ENCODE peak calls at places on chromosomes 5 and 9, in five cellular contexts. S is CD8-positive, alpha-beta memory T cell; B is cardiac muscle cell; H is HCT116; J is tibial nerve. U is an unnamed sample.

GRCh38 chr5:171521219-171521633 is 101.8 kb downstream of the FGF18 start:
- DNase-seq in S (no peak), B (peak; percentile 89), H (peak; percentile 28), J (no peak), U (peak; percentile 68)

GRCh38 chr5:147093138-147093537 is 141.7 kb upstream of the STK32A start:
- DNase-seq in S (no peak), B (peak; percentile 67), H (no peak), J (no peak), U (no peak)

GRCh38 chr9:87236546-87236945 is 261.1 kb upstream of the DAPK1 start:
- DNase-seq in S (no peak), B (no peak), H (no peak), J (no peak), U (no peak)

GRCh38 chr9:111572945-111573604 is 26.4 kb downstream of the PTGR1 start:
- DNase-seq in S (no peak), B (peak; percentile 97), H (no peak), J (no peak), U (peak; percentile 26)

GRCh38 chr9:128503870-128504269 is 649 bp upstream of the GLE1 start:
- DNase-seq in S (no peak), B (peak; percentile 36), H (no peak), J (no peak), U (peak; percentile 24)

GRCh38 chr5:132227485-132228240 is at the start of gene P4HA2:
- DNase-seq in S (no peak), B (peak; percentile 77), H (peak; percentile 56), J (peak; percentile 64), U (peak; percentile 78)

GRCh38 chr5:129271309-129271708 is 176.8 kb downstream of the ISOC1 start:
- DNase-seq in S (no peak), B (peak; percentile 81), H (peak; percentile 19), J (no peak), U (no peak)

GRCh38 chr5:137666109-137666850 is 69.6 kb downstream of the KLHL3 start:
- DNase-seq in S (peak; percentile 53), B (peak; percentile 63), H (no peak), J (no peak), U (no peak)

GRCh38 chr5:174222891-174223290 is 177.4 kb downstream of the NSG2 start:
- DNase-seq in S (no peak), B (no peak), H (no peak), J (no peak), U (no peak)

GRCh38 chr9:129968690-129969485 is 74.1 kb downstream of the FNBP1 start:
- DNase-seq in S (no peak), B (peak; percentile 85), H (no peak), J (no peak), U (peak; percentile 63)

GRCh38 chr5:38585812-38586211 is 29.4 kb upstream of the LIFR start:
- DNase-seq in S (no peak), B (no peak), H (no peak), J (no peak), U (no peak)

DNA sequence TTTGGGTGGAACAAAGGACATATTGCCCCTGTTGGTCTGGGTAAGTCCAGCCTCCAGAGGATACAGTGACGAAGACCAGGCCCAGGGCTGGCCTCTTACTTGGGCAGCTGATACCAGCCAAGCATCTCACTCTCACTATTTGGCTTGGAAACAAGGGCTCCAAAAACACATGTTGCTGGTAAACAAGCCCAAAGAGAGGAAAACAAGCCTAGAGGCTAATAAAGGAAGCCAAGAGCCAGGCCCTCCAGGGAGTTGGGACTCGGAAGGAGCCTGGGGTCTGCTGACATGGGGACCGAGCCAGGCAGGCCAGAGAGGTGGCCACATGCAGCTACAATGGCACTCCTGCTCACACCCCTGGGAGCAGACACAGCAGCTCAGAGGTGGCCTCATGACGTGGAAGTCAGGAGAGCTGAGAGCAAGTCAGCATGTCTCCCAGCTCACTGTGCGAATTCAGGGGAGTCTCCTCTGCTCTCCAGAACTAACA is 5.7 kb downstream of the SPARC start:
- DNase-seq in S (no peak), B (no peak), H (no peak), J (no peak), U (no peak)
- H3K4me1 ChIP-seq in S (no peaks in the 10 kb centered on the region), B (peaks cover 47% of the 10 kb centered on the region), H (peaks cover 6% of the 10 kb centered on the region), J (peaks cover 72% of the 10 kb centered on the region), U (peaks cover 31% of the 10 kb centered on the region)

DNA sequence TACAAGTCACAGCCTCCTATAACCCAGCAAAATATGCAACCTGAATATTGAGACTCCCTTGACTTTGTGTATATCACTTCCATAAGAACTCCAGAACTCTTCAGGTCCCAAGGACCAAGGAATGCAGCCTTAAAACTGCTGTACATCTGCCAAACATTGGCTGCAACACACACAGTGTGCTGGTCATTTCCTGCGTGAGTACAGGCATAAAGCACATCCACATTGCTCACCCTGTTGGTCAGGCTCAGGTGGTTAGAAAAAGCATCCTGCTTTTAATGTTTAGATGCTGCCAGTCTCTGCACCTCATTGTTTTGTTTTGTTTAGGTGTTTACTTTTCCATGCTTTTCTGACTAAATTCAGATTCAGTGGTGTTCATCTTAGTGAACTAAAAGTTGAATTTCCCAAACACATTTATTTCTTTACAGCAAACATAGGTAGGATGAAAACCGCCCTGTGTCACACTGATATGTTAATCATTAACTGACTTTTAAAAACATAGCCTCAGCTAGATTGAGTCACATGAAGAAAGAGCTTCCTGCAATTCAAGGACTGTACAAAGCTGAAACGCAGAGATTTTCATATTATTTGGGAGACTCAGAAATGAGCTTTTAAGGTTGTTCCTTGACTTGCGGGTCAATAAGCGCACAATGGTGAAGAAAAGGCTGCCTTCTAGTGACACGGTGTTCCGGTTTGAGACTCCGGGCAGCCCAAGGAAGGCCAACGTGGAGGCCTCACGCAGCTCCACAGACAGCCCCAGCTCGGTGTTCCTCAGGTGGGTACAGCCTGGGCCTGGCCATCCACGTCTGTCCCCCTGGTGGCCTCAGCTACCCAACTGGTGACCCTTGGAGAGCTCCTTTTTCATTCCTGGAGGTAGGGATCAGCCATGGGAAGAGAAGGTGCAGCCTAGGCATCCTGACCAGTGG is 52.2 kb upstream of the GRAMD2B start:
- DNase-seq in S (no peak), B (peak; percentile 64), H (no peak), J (no peak), U (no peak)
- H3K4me1 ChIP-seq in S (peaks cover 15% of the 10 kb centered on the region), B (peaks cover 8% of the 10 kb centered on the region), H (peaks cover 26% of the 10 kb centered on the region), J (no peaks in the 10 kb centered on the region), U (peaks cover 5% of the 10 kb centered on the region)

GRCh38 chr9:38057416-38058195 is 11.4 kb downstream of the SHB start:
- DNase-seq in S (no peak), B (no peak), H (no peak), J (no peak), U (no peak)

GRCh38 chr9:38060688-38061087 is 8.3 kb downstream of the SHB start:
- DNase-seq in S (no peak), B (no peak), H (no peak), J (no peak), U (no peak)

GRCh38 chr9:38058452-38059232 is 10.4 kb downstream of the SHB start:
- DNase-seq in S (no peak), B (peak; percentile 40), H (no peak), J (no peak), U (no peak)

GRCh38 chr9:38061326-38061947 is 7.6 kb downstream of the SHB start:
- DNase-seq in S (no peak), B (no peak), H (no peak), J (no peak), U (no peak)

GRCh38 chr9:38059233-38059936 is 9.6 kb downstream of the SHB start:
- DNase-seq in S (no peak), B (no peak), H (no peak), J (no peak), U (no peak)
- H3K4me1 ChIP-seq in S (no peaks in the 10 kb centered on the region), B (peaks cover 36% of the 10 kb centered on the region), H (peaks cover 29% of the 10 kb centered on the region), J (no peaks in the 10 kb centered on the region), U (no peaks in the 10 kb centered on the region)

DNA sequence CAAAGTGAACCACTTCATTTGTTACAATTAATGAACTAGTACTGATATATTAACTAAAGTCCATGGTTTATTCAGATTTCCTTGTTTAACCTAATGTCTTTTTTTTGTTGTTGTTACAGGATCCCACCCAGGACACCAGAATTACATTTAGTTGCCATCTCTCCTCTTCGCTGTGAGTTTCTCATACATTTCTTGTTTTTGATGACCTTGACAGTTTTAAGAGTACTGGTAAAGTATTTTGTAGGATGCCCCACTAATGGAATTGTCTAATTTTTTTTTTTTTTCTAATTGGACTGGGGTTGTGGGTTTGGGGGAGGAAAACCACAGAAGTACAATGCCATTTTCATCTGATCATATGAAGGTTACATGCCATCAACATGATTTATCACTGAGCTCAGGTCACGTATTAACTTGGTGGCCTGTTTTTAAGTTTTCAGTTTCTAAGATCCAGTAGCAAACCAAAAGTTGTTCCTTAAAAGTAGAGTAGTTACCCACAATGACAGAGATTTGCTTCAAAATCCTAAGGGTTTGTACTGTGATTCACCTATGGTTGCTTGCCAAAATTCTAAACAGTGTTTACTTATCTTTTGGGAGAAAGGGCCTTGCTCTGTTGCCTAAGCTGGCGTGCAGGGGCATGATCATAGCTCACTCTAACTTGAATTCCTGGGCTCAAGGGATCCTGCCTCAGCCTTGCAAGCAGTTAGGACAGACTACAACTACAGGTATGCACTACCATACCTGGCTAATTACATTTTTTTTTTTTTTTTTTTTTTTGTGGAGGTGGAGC is 4.5 kb upstream of the OTULIN start:
- DNase-seq in S (no peak), B (peak; percentile 73), H (no peak), J (no peak), U (no peak)
- H3K4me1 ChIP-seq in S (peaks cover 14% of the 10 kb centered on the region), B (no peaks in the 10 kb centered on the region), H (peaks cover 4% of the 10 kb centered on the region), J (peaks cover 10% of the 10 kb centered on the region), U (no peaks in the 10 kb centered on the region)

DNA sequence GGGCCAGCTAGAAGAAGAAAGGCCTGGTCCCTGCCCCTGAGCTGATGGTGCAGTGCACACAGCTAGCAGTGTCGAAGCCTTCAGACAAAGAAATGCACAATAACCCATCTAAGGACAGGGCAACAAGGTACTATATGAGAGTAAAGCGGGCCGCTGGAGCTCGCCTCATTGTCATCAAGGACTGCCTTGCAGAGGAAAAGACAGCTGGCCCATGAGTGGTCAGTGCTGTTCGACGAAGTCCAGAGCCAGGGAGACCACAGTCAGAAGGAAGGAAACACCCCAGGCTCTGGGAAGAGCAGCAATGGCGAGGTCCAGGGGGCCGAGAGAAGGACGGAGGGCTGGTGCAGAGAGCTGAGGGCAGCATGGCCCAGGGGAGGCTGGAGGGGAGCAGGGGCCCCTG is 17.3 kb downstream of the ATPSCKMT start:
- DNase-seq in S (no peak), B (no peak), H (no peak), J (no peak), U (no peak)
- H3K4me1 ChIP-seq in S (no peaks in the 10 kb centered on the region), B (no peaks in the 10 kb centered on the region), H (peaks cover 28% of the 10 kb centered on the region), J (no peaks in the 10 kb centered on the region), U (no peaks in the 10 kb centered on the region)

GRCh38 chr5:36795366-36795765 is 81.2 kb upstream of the NIPBL start:
- DNase-seq in S (no peak), B (no peak), H (no peak), J (no peak), U (no peak)

GRCh38 chr5:36801521-36801920 is 75.0 kb upstream of the NIPBL start:
- DNase-seq in S (no peak), B (no peak), H (no peak), J (no peak), U (no peak)

GRCh38 chr5:36792560-36793180 is 83.9 kb upstream of the NIPBL start:
- DNase-seq in S (no peak), B (no peak), H (no peak), J (no peak), U (no peak)

GRCh38 chr5:36790847-36791246 is 85.7 kb upstream of the NIPBL start:
- DNase-seq in S (no peak), B (no peak), H (no peak), J (no peak), U (no peak)

GRCh38 chr5:36796171-36796570 is 80.4 kb upstream of the NIPBL start:
- DNase-seq in S (no peak), B (no peak), H (no peak), J (no peak), U (no peak)
- H3K4me1 ChIP-seq in S (no peaks in the 10 kb centered on the region), B (no peaks in the 10 kb centered on the region), H (no peaks in the 10 kb centered on the region), J (no peaks in the 10 kb centered on the region), U (no peaks in the 10 kb centered on the region)

U was measured in uterus.